ENCODE peak calls at places on chromosomes 16 and 17, in four cellular contexts. One of them, this sample, is unnamed.

GRCh38 chr17:18250259-18250658 is 8.3 kb downstream of the FLII start:
- DNase-seq in Peyer's patch: peak; percentile 89
- DNase-seq in psoas muscle: no peak
- DNase-seq in cardiac muscle cell: no peak
- DNase-seq in this sample: no peak

GRCh38 chr17:71224824-71225575 is 895.8 kb upstream of the SOX9 start:
- DNase-seq in Peyer's patch: no peak
- DNase-seq in psoas muscle: no peak
- DNase-seq in cardiac muscle cell: peak; percentile 28
- DNase-seq in this sample: no peak

GRCh38 chr17:58756246-58757161 is 850 bp downstream of the PPM1E start:
- DNase-seq in Peyer's patch: no peak
- DNase-seq in psoas muscle: no peak
- DNase-seq in cardiac muscle cell: peak; percentile 14
- DNase-seq in this sample: no peak

GRCh38 chr16:69417537-69418199 is 6.8 kb upstream of the CYB5B start:
- DNase-seq in Peyer's patch: no peak
- DNase-seq in psoas muscle: no peak
- DNase-seq in cardiac muscle cell: peak; percentile 40
- DNase-seq in this sample: no peak

GRCh38 chr17:67582632-67583230 is 135.0 kb upstream of the NOL11 start:
- DNase-seq in Peyer's patch: peak; percentile 68
- DNase-seq in psoas muscle: no peak
- DNase-seq in cardiac muscle cell: no peak
- DNase-seq in this sample: no peak

GRCh38 chr17:1994707-1995106 is 30.4 kb downstream of the RTN4RL1 start:
- DNase-seq in Peyer's patch: no peak
- DNase-seq in psoas muscle: no peak
- DNase-seq in cardiac muscle cell: no peak
- DNase-seq in this sample: no peak

GRCh38 chr17:82884923-82885322 is 45.1 kb upstream of the ZNF750 start:
- DNase-seq in Peyer's patch: no peak
- DNase-seq in psoas muscle: no peak
- DNase-seq in cardiac muscle cell: no peak
- DNase-seq in this sample: no peak

GRCh38 chr16:15829460-15829859 is 27.4 kb downstream of the MYH11 start:
- DNase-seq in Peyer's patch: no peak
- DNase-seq in psoas muscle: peak; percentile 78
- DNase-seq in cardiac muscle cell: peak; percentile 75
- DNase-seq in this sample: no peak

GRCh38 chr16:58346831-58347371 is 45.4 kb upstream of the GINS3 start:
- DNase-seq in Peyer's patch: no peak
- DNase-seq in psoas muscle: no peak
- DNase-seq in cardiac muscle cell: no peak
- DNase-seq in this sample: no peak

GRCh38 chr16:56708821-56709685 is 20.9 kb upstream of the NUP93 start:
- DNase-seq in Peyer's patch: no peak
- DNase-seq in psoas muscle: no peak
- DNase-seq in cardiac muscle cell: no peak
- DNase-seq in this sample: no peak

GRCh38 chr16:30003670-30004423 is 7.0 kb downstream of the DOC2A start:
- DNase-seq in Peyer's patch: no peak
- DNase-seq in psoas muscle: peak; percentile 42
- DNase-seq in cardiac muscle cell: no peak
- DNase-seq in this sample: no peak

GRCh38 chr17:48611681-48612455 is 1.1 kb upstream of the HOXB7 start:
- DNase-seq in Peyer's patch: peak; percentile 74
- DNase-seq in psoas muscle: no peak
- DNase-seq in cardiac muscle cell: no peak
- DNase-seq in this sample: no peak

GRCh38 chr16:74770826-74771526 is 3.6 kb downstream of the FA2H start:
- DNase-seq in Peyer's patch: no peak
- DNase-seq in psoas muscle: no peak
- DNase-seq in cardiac muscle cell: no peak
- DNase-seq in this sample: no peak

GRCh38 chr16:78505544-78506371 is 406.3 kb downstream of the WWOX start:
- DNase-seq in Peyer's patch: no peak
- DNase-seq in psoas muscle: peak; percentile 84
- DNase-seq in cardiac muscle cell: peak; percentile 68
- DNase-seq in this sample: peak; percentile 37

GRCh38 chr16:83125999-83126568 is 499.3 kb downstream of the CDH13 start:
- DNase-seq in Peyer's patch: no peak
- DNase-seq in psoas muscle: no peak
- DNase-seq in cardiac muscle cell: no peak
- DNase-seq in this sample: no peak

GRCh38 chr17:1122681-1123396 is 56.9 kb downstream of the ABR start:
- DNase-seq in Peyer's patch: peak; percentile 96
- DNase-seq in psoas muscle: peak; percentile 90
- DNase-seq in cardiac muscle cell: peak; percentile 73
- DNase-seq in this sample: no peak

GRCh38 chr17:18026408-18026776 is 12.6 kb downstream of the ATPAF2 start:
- DNase-seq in Peyer's patch: no peak
- DNase-seq in psoas muscle: peak; percentile 58
- DNase-seq in cardiac muscle cell: peak; percentile 88
- DNase-seq in this sample: peak; percentile 26

GRCh38 chr16:84919751-84920150 is 91.6 kb downstream of the ZDHHC7 start:
- DNase-seq in Peyer's patch: no peak
- DNase-seq in psoas muscle: peak; percentile 28
- DNase-seq in cardiac muscle cell: no peak
- DNase-seq in this sample: no peak

GRCh38 chr17:12744298-12744697 is 45.0 kb upstream of the ARHGAP44 start:
- DNase-seq in Peyer's patch: no peak
- DNase-seq in psoas muscle: no peak
- DNase-seq in cardiac muscle cell: peak; percentile 36
- DNase-seq in this sample: no peak

GRCh38 chr17:17768415-17769088 is 68.2 kb downstream of the SREBF1 start:
- DNase-seq in Peyer's patch: no peak
- DNase-seq in psoas muscle: no peak
- DNase-seq in cardiac muscle cell: no peak
- DNase-seq in this sample: no peak

GRCh38 chr16:11742041-11742535 is 569 bp downstream of the TXNDC11 start:
- DNase-seq in Peyer's patch: peak; percentile 81
- DNase-seq in psoas muscle: peak; percentile 80
- DNase-seq in cardiac muscle cell: no peak
- DNase-seq in this sample: no peak

GRCh38 chr17:2122641-2123302 is 67.9 kb downstream of the HIC1 start:
- DNase-seq in Peyer's patch: peak; percentile 54
- DNase-seq in psoas muscle: peak; percentile 69
- DNase-seq in cardiac muscle cell: peak; percentile 89
- DNase-seq in this sample: peak; percentile 44

GRCh38 chr16:51982715-51983680 is 563.9 kb downstream of the TOX3 start:
- DNase-seq in Peyer's patch: no peak
- DNase-seq in psoas muscle: no peak
- DNase-seq in cardiac muscle cell: peak; percentile 79
- DNase-seq in this sample: no peak

GRCh38 chr17:63823659-63824331 is 3.4 kb upstream of the PSMC5 start:
- DNase-seq in Peyer's patch: no peak
- DNase-seq in psoas muscle: no peak
- DNase-seq in cardiac muscle cell: no peak
- DNase-seq in this sample: no peak

GRCh38 chr17:28282596-28282995 is 36.4 kb upstream of the TMEM97 start:
- DNase-seq in Peyer's patch: no peak
- DNase-seq in psoas muscle: no peak
- DNase-seq in cardiac muscle cell: peak; percentile 73
- DNase-seq in this sample: no peak

GRCh38 chr17:1515640-1516402 is 591 bp downstream of the INPP5K start:
- DNase-seq in Peyer's patch: no peak
- DNase-seq in psoas muscle: no peak
- DNase-seq in cardiac muscle cell: peak; percentile 93
- DNase-seq in this sample: no peak

GRCh38 chr17:1643999-1644492 is 1.5 kb downstream of the SCARF1 start:
- DNase-seq in Peyer's patch: no peak
- DNase-seq in psoas muscle: no peak
- DNase-seq in cardiac muscle cell: peak; percentile 24
- DNase-seq in this sample: no peak

GRCh38 chr17:11787074-11787473 is 188.8 kb downstream of the DNAH9 start:
- DNase-seq in Peyer's patch: no peak
- DNase-seq in psoas muscle: no peak
- DNase-seq in cardiac muscle cell: no peak
- DNase-seq in this sample: no peak

GRCh38 chr16:66603537-66604375 is 748 bp upstream of the CMTM3 start:
- DNase-seq in Peyer's patch: no peak
- DNase-seq in psoas muscle: peak; percentile 78
- DNase-seq in cardiac muscle cell: peak; percentile 68
- DNase-seq in this sample: peak; percentile 8

GRCh38 chr17:19304209-19304608 is 58.3 kb downstream of the B9D1 start:
- DNase-seq in Peyer's patch: no peak
- DNase-seq in psoas muscle: peak; percentile 64
- DNase-seq in cardiac muscle cell: peak; percentile 65
- DNase-seq in this sample: peak; percentile 52

GRCh38 chr16:9801651-9802050 is 380.6 kb downstream of the GRIN2A start:
- DNase-seq in Peyer's patch: no peak
- DNase-seq in psoas muscle: no peak
- DNase-seq in cardiac muscle cell: no peak
- DNase-seq in this sample: no peak

GRCh38 chr17:78896834-78897638 is 6.0 kb downstream of the CEP295NL start:
- DNase-seq in Peyer's patch: no peak
- DNase-seq in psoas muscle: no peak
- DNase-seq in cardiac muscle cell: no peak
- DNase-seq in this sample: no peak

GRCh38 chr17:78898075-78898836 is 4.7 kb downstream of the CEP295NL start:
- DNase-seq in Peyer's patch: no peak
- DNase-seq in psoas muscle: no peak
- DNase-seq in cardiac muscle cell: no peak
- DNase-seq in this sample: no peak

GRCh38 chr17:78895322-78895721 is 7.7 kb downstream of the CEP295NL start:
- DNase-seq in Peyer's patch: no peak
- DNase-seq in psoas muscle: peak; percentile 23
- DNase-seq in cardiac muscle cell: no peak
- DNase-seq in this sample: peak; percentile 18

GRCh38 chr17:78897639-78897996 is 5.4 kb downstream of the CEP295NL start:
- DNase-seq in Peyer's patch: no peak
- DNase-seq in psoas muscle: no peak
- DNase-seq in cardiac muscle cell: no peak
- DNase-seq in this sample: no peak

GRCh38 chr17:78896091-78896833 is 6.7 kb downstream of the CEP295NL start:
- DNase-seq in Peyer's patch: no peak
- DNase-seq in psoas muscle: no peak
- DNase-seq in cardiac muscle cell: no peak
- DNase-seq in this sample: peak; percentile 49
- H3K27ac ChIP-seq in Peyer's patch: no peak overlapping the region
- H3K27ac ChIP-seq in psoas muscle: peak overlapping the region; percentile 4
- H3K27ac ChIP-seq in cardiac muscle cell: no peak overlapping the region
- H3K27ac ChIP-seq in this sample: peak overlapping the region; percentile 97

DNA sequence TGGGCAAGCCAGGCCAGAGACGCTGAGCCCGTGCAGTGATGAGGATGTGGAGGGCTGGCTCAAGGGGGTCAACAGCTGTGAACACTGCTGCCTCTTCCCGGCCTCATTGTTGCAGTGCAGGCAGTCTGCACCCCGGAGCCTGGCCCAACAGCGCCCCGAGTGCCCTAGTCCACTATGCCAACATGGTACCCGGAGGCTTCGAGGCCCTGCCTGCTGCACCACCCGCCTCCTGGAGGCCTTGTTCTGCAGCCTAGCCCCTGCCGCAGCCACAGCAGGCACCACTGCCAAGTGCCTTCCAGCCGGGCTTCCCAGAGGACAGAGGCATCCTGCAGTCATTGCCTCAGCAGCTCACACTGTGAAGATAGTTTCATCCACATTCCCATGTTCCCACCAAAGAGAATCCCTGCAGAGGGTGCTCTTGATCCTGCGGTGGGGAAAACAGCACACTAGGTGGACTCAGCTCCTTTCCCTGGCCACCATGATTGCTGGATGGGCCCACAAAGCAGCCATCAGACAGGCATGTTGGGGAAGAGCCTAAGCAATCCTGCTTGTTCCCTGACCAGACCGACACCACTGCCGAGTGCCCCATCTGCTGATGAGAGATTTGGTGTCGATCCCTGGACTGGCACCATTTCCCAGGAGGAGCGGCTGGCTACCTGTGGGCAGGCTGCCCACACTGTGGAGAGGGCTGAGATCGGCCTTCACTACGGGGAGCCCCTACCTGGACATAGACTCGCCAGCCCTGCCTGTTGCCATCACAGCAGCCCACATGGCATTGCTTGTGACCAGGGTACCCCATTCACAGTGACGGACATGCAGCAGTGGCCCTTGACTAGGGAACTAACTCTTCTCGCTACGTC is 44.9 kb downstream of the USP22 start:
- DNase-seq in Peyer's patch: peak; percentile 43
- DNase-seq in psoas muscle: peak; percentile 48
- DNase-seq in cardiac muscle cell: no peak
- DNase-seq in this sample: peak; percentile 24
- H3K27ac ChIP-seq in Peyer's patch: no peak overlapping the region
- H3K27ac ChIP-seq in psoas muscle: no peak overlapping the region
- H3K27ac ChIP-seq in cardiac muscle cell: peak overlapping the region; percentile 78
- H3K27ac ChIP-seq in this sample: peak overlapping the region; percentile 98

DNA sequence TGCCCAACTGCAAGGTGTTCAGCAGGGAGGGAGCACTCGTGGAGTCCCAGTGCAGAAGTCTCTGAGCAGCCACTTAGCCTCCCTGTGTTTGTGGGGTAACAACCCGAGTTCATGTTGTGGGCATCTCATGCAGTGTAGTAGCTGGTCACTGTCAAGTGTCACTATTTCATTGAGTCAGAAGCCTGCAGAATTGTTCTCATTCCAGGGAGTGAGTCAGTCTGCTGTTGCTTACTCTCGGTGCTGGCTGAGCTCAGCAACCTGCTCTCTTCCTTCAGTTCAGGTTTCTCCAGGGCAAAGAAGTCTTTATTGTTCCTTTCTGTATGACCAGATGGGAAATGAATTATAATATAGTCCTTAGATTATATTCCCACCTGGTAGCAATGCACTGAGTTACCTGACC is 24.1 kb downstream of the HMOX2 start:
- DNase-seq in Peyer's patch: no peak
- DNase-seq in psoas muscle: no peak
- DNase-seq in cardiac muscle cell: peak; percentile 83
- DNase-seq in this sample: no peak
- H3K27ac ChIP-seq in Peyer's patch: no peak overlapping the region
- H3K27ac ChIP-seq in psoas muscle: peak overlapping the region; percentile 70
- H3K27ac ChIP-seq in cardiac muscle cell: peak overlapping the region; percentile 80
- H3K27ac ChIP-seq in this sample: peak overlapping the region; percentile 92

DNA sequence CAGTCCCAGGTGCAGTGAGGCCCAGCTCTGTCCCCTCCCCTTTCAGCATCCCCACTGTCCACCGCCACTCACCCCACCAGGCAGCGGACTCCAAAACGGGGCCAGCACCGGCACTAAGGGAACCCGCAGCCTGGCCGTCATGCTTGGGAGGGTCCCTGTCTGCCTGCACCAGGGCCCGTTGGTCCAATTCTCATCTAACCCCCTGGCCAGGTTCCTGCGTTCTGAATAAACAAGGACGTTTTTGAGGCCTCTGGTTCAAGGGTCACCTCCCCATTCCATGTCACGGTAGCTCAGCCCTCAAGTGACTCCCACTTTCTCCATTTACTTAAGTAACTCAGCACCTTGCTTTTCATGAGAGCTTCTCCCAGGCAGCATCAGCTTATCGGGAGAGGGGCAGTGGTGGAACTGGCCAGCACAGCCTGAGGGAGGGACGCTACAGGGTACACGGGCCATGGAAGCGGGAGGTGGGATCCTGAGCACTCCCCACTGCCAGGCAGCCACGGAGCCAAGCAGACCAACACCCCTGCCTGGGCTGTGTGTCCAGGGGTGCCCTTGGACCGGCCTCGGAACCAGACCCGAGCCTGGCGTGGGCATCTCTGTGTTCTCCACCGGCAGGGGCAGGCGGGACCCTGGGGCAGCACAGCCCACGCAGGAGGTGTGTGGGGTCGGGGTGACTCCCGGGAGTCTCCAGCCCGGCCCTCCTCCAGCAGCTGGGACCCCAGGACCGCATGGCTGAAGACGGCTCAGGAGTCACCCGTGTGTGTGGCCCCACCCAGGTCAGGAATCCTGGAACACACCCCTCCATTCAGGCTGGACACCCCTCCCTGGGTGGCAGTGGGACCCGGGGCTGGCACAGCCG is 74.9 kb upstream of the GNG13 start:
- DNase-seq in Peyer's patch: no peak
- DNase-seq in psoas muscle: peak; percentile 36
- DNase-seq in cardiac muscle cell: no peak
- DNase-seq in this sample: no peak
- H3K27ac ChIP-seq in Peyer's patch: no peak overlapping the region
- H3K27ac ChIP-seq in psoas muscle: no peak overlapping the region
- H3K27ac ChIP-seq in cardiac muscle cell: no peak overlapping the region
- H3K27ac ChIP-seq in this sample: no peak overlapping the region

This sample was measured in substantia nigra.